ENCODE peak calls at places on chromosomes 5 and 9, in five cellular contexts. G, W, E, S and L are unnamed samples.
A peak's percentile ranks its signal among the peaks of the same experiment; 100 is the strongest.

GRCh38 chr5:1564824-1565736 is 41.3 kb upstream of the LPCAT1 start:
- DNase-seq in G (no peak), W (peak; percentile 59), E (no peak), S (no peak), L (no peak)

GRCh38 chr5:169592937-169593650 is 9.5 kb downstream of the SPDL1 start:
- DNase-seq in G (peak; percentile 71), W (no peak), E (no peak), S (no peak), L (no peak)

GRCh38 chr5:8188874-8189588 is 320.1 kb downstream of the MTRR start:
- DNase-seq in G (no peak), W (no peak), E (no peak), S (no peak), L (no peak)

GRCh38 chr5:114544561-114544960 is 182.7 kb downstream of the KCNN2 start:
- DNase-seq in G (no peak), W (no peak), E (no peak), S (no peak), L (no peak)

GRCh38 chr5:122943050-122943698 is 93.4 kb downstream of the PPIC start:
- DNase-seq in G (no peak), W (no peak), E (no peak), S (no peak), L (no peak)

GRCh38 chr5:68122929-68123328 is 92.6 kb upstream of the PIK3R1 start:
- DNase-seq in G (no peak), W (no peak), E (no peak), S (no peak), L (no peak)

GRCh38 chr5:168648016-168648415 is 68.8 kb upstream of the PANK3 start:
- DNase-seq in G (no peak), W (no peak), E (no peak), S (no peak), L (no peak)

GRCh38 chr5:156595132-156595787 is 254.8 kb upstream of the PPP1R2B start:
- DNase-seq in G (peak; percentile 42), W (no peak), E (peak; percentile 3), S (no peak), L (no peak)

GRCh38 chr5:67287795-67288194 is 91.2 kb upstream of the CD180 start:
- DNase-seq in G (peak; percentile 89), W (no peak), E (peak; percentile 72), S (no peak), L (no peak)

GRCh38 chr5:79261907-79262306 is 26.0 kb downstream of the JMY start:
- DNase-seq in G (no peak), W (no peak), E (no peak), S (no peak), L (no peak)

GRCh38 chr9:121463026-121463827 is 36.4 kb downstream of the GGTA1 start:
- DNase-seq in G (peak; percentile 23), W (peak; percentile 4), E (peak; percentile 46), S (peak; percentile 6), L (peak; percentile 69)

GRCh38 chr5:157516016-157516415 is 56.0 kb downstream of the NIPAL4 start:
- DNase-seq in G (peak; percentile 97), W (no peak), E (peak; percentile 78), S (no peak), L (peak; percentile 86)

GRCh38 chr9:136115206-136115605 is 3.5 kb downstream of the TMEM250 start:
- DNase-seq in G (no peak), W (no peak), E (no peak), S (no peak), L (no peak)

GRCh38 chr9:38112010-38112409 is 43.0 kb upstream of the SHB start:
- DNase-seq in G (peak; percentile 8), W (no peak), E (no peak), S (no peak), L (no peak)

GRCh38 chr5:57102905-57103255 is 71.0 kb upstream of the GPBP1 start:
- DNase-seq in G (no peak), W (peak; percentile 95), E (no peak), S (no peak), L (no peak)

GRCh38 chr9:123336455-123336854 is 19.5 kb upstream of the CRB2 start:
- DNase-seq in G (no peak), W (no peak), E (no peak), S (no peak), L (no peak)

GRCh38 chr9:129333961-129334743 is 156.1 kb upstream of the IER5L start:
- DNase-seq in G (peak; percentile 99), W (peak; percentile 94), E (peak; percentile 96), S (peak; percentile 56), L (peak; percentile 90)

GRCh38 chr9:85178486-85178885 is 509.0 kb downstream of the NTRK2 start:
- DNase-seq in G (no peak), W (no peak), E (no peak), S (no peak), L (no peak)

GRCh38 chr9:4238522-4238921 is 61.3 kb downstream of the GLIS3 start:
- DNase-seq in G (peak; percentile 87), W (no peak), E (peak; percentile 39), S (no peak), L (peak; percentile 53)

GRCh38 chr5:74934949-74935751 is 69.0 kb upstream of the FAM169A start:
- DNase-seq in G (peak; percentile 54), W (peak; percentile 46), E (peak; percentile 58), S (peak; percentile 10), L (peak; percentile 29)

GRCh38 chr5:96876292-96876850 is at the start of gene ERAP2:
- DNase-seq in G (peak; percentile 63), W (peak; percentile 25), E (peak; percentile 67), S (no peak), L (peak; percentile 36)

GRCh38 chr9:78296208-78296892 is 575 bp upstream of the PSAT1 start:
- DNase-seq in G (peak; percentile 56), W (peak; percentile 62), E (peak; percentile 73), S (no peak), L (no peak)

GRCh38 chr5:55003432-55004065 is 18.2 kb upstream of the ESM1 start:
- DNase-seq in G (no peak), W (no peak), E (no peak), S (no peak), L (no peak)

GRCh38 chr9:8514760-8515159 is 715.2 kb upstream of the DMAC1 start:
- DNase-seq in G (no peak), W (no peak), E (no peak), S (no peak), L (no peak)

GRCh38 chr5:140145818-140146522 is 20.2 kb downstream of the IGIP start:
- DNase-seq in G (peak; percentile 60), W (peak; percentile 38), E (peak; percentile 94), S (peak; percentile 57), L (peak; percentile 42)

GRCh38 chr5:140145223-140145622 is 19.5 kb downstream of the IGIP start:
- DNase-seq in G (no peak), W (no peak), E (no peak), S (no peak), L (no peak)

GRCh38 chr5:140148508-140148907 is 22.8 kb downstream of the IGIP start:
- DNase-seq in G (no peak), W (peak; percentile 39), E (no peak), S (no peak), L (peak; percentile 9)

GRCh38 chr5:140146523-140146842 is 20.7 kb downstream of the IGIP start:
- DNase-seq in G (no peak), W (no peak), E (no peak), S (no peak), L (no peak)

DNA sequence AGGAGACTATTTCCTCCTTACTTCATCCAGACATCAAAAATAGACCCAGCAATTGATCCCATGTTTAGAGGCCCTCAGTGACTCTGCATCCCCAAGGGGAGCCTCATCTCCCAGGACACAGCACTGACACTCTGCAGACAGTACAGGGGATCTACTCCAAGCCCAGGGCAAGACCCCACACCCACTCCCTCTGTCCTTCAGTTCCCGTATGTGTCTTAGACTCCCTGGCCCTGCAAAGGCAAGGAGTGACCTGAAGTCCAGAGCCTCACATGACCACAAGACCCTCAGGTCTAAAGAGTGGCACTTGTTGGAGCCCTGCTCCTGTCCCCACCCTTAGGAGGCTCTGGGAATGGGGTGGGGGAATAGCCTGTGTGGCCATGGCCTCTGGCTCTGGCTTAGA is 21.7 kb downstream of the IGIP start:
- DNase-seq in G (no peak), W (no peak), E (no peak), S (no peak), L (no peak)
- H3K27me3 ChIP-seq in G (no peaks in the 10 kb centered on the region), W (peaks cover 1% of the 10 kb centered on the region), E (no peaks in the 10 kb centered on the region), S (peaks cover 7% of the 10 kb centered on the region), L (no peaks in the 10 kb centered on the region)

GRCh38 chr5:83277953-83278352 is 193.6 kb upstream of the VCAN start:
- DNase-seq in G (no peak), W (no peak), E (no peak), S (no peak), L (no peak)
- H3K4me3 ChIP-seq in G (no peak overlapping the region), W (no peak overlapping the region), E (no peak overlapping the region), S (no peak overlapping the region), L (no peak overlapping the region)

DNA sequence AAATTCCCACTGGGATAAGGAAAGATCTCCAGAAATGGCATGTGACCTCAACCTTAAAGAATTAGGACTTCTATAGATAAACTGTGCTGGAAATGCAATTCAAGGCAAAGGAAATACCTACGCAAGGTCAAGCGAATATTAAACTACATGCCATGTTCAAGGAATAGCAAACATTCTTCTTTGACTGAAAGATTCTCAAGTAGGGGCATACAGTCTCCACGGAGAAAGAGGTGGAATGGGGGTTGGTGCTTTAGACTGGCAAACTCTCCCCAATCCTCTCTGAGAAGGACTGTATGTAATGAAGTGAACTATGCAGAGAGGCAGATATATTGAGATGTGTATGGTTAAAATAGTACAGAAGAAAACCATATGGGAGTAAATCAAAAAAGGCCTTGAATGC is 6.1 kb downstream of the RICTOR start:
- DNase-seq in G (no peak), W (no peak), E (no peak), S (no peak), L (no peak)
- H3K27me3 ChIP-seq in G (no peaks in the 10 kb centered on the region), W (no peaks in the 10 kb centered on the region), E (no peaks in the 10 kb centered on the region), S (no peaks in the 10 kb centered on the region), L (no peaks in the 10 kb centered on the region)

GRCh38 chr5:141637266-141637692 is 482 bp downstream of the RELL2 start:
- DNase-seq in G (no peak), W (no peak), E (peak; percentile 35), S (peak; percentile 49), L (no peak)

GRCh38 chr5:141639357-141640050 is 2.7 kb downstream of the RELL2 start:
- DNase-seq in G (no peak), W (no peak), E (no peak), S (no peak), L (no peak)

GRCh38 chr5:141637693-141638419 is 1.1 kb downstream of the RELL2 start:
- DNase-seq in G (peak; percentile 38), W (peak; percentile 37), E (peak; percentile 66), S (peak; percentile 63), L (peak; percentile 46)

GRCh38 chr5:141640051-141640415 is 3.2 kb downstream of the RELL2 start:
- DNase-seq in G (no peak), W (no peak), E (no peak), S (no peak), L (no peak)

GRCh38 chr5:141638771-141639170 is 2.0 kb downstream of the RELL2 start:
- DNase-seq in G (no peak), W (no peak), E (no peak), S (no peak), L (no peak)
- H3K4me3 ChIP-seq in G (no peak overlapping the region), W (no peak overlapping the region), E (no peak overlapping the region), S (no peak overlapping the region), L (no peak overlapping the region)

DNA sequence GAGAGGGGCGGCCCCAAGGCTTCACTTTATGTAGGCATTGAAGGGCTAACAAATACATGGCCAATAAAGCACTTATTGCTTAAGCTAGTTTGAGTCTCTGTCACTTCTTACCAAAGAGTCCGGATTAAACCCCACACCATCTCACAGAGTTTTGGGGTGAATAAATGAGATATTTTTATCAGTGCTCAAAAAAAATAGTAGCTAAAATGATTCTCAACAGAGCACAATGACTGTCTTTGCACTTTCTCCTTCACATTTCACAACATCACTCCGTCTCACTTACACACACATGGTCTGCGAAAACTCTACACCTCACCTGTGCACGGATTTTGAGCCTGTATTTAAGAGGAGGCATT is 92.9 kb downstream of the LMX1B start:
- DNase-seq in G (no peak), W (no peak), E (no peak), S (no peak), L (no peak)
- H3K27me3 ChIP-seq in G (peaks cover 3% of the 10 kb centered on the region), W (peaks cover 9% of the 10 kb centered on the region), E (peaks cover 72% of the 10 kb centered on the region), S (peaks cover 8% of the 10 kb centered on the region), L (peaks cover 1% of the 10 kb centered on the region)